ENCODE peak calls at places on chromosomes 1 and 21, in five cellular contexts. N is stromal cell of bone marrow; Y is neural progenitor cell; U is stimulated activated CD8-positive, alpha-beta memory T cell treated with anti-CD3 and anti-CD28 coated beads, Interleukin-4, amount 100 ng/mL, for 1 hour; X is ovary. R is an unnamed sample.

GRCh38 chr1:67159233-67159632 is 7.0 kb upstream of the IL23R start:
- DNase-seq in N (no peak), Y (no peak), U (no peak), X (no peak), R (no peak)

GRCh38 chr21:25409992-25410391 is 197.3 kb downstream of the MRPL39 start:
- DNase-seq in N (no peak), Y (no peak), U (no peak), X (no peak), R (no peak)

GRCh38 chr1:202194328-202194648 is 689 bp downstream of the LGR6 start:
- DNase-seq in N (no peak), Y (no peak), U (no peak), X (no peak), R (no peak)

GRCh38 chr1:225408249-225408648 is 19.6 kb downstream of the LBR start:
- DNase-seq in N (no peak), Y (no peak), U (no peak), X (no peak), R (no peak)

GRCh38 chr1:12296623-12297022 is 66.8 kb downstream of the VPS13D start:
- DNase-seq in N (peak; percentile 79), Y (no peak), U (no peak), X (no peak), R (no peak)

GRCh38 chr1:205986291-205986690 is 16.9 kb downstream of the RAB7B start:
- DNase-seq in N (no peak), Y (no peak), U (no peak), X (no peak), R (no peak)

GRCh38 chr1:232066521-232066920 is 439.9 kb downstream of the DISC1 start:
- DNase-seq in N (no peak), Y (no peak), U (no peak), X (no peak), R (no peak)

GRCh38 chr1:160070243-160071163 is 543 bp upstream of the KCNJ10 start:
- DNase-seq in N (peak; percentile 19), Y (peak; percentile 93), U (peak; percentile 58), X (peak; percentile 61), R (no peak)

GRCh38 chr1:89936694-89937093 is 58.2 kb upstream of the ZNF326 start:
- DNase-seq in N (no peak), Y (no peak), U (no peak), X (no peak), R (no peak)

GRCh38 chr1:175222296-175222938 is 29.8 kb upstream of the KIAA0040 start:
- DNase-seq in N (no peak), Y (no peak), U (no peak), X (no peak), R (no peak)

GRCh38 chr1:59142663-59143487 is 154.0 kb upstream of the FGGY start:
- DNase-seq in N (peak; percentile 83), Y (no peak), U (no peak), X (no peak), R (peak; percentile 14)

GRCh38 chr1:150072959-150073358 is 5.4 kb downstream of the VPS45 start:
- DNase-seq in N (no peak), Y (no peak), U (no peak), X (no peak), R (no peak)

GRCh38 chr1:22611530-22611947 is 24.9 kb upstream of the C1QA start:
- DNase-seq in N (peak; percentile 3), Y (peak; percentile 93), U (no peak), X (peak; percentile 44), R (no peak)

GRCh38 chr1:15621975-15622374 is 4.7 kb downstream of the DDI2 start:
- DNase-seq in N (no peak), Y (no peak), U (no peak), X (no peak), R (no peak)

GRCh38 chr1:230503741-230504140 is 77.6 kb upstream of the PGBD5 start:
- DNase-seq in N (no peak), Y (no peak), U (no peak), X (no peak), R (no peak)

GRCh38 chr1:66750578-66750977 is 1.7 kb upstream of the DYNLT5 start:
- DNase-seq in N (no peak), Y (no peak), U (no peak), X (no peak), R (no peak)

GRCh38 chr1:159775716-159776115 is 5.0 kb upstream of the DUSP23 start:
- DNase-seq in N (no peak), Y (no peak), U (no peak), X (no peak), R (no peak)

GRCh38 chr21:36543924-36544323 is 64.0 kb upstream of the CLDN14 start:
- DNase-seq in N (no peak), Y (no peak), U (no peak), X (no peak), R (no peak)

GRCh38 chr1:201530741-201531521 is 8.0 kb upstream of the NAV1 start:
- DNase-seq in N (peak; percentile 92), Y (peak; percentile 83), U (no peak), X (peak; percentile 82), R (peak; percentile 99)

GRCh38 chr1:47934243-47934805 is 62.9 kb downstream of the TRABD2B start:
- DNase-seq in N (peak; percentile 82), Y (peak; percentile 12), U (no peak), X (no peak), R (peak; percentile 58)

GRCh38 chr1:110135268-110136065 is 14.8 kb upstream of the SLC6A17 start:
- DNase-seq in N (no peak), Y (peak; percentile 22), U (no peak), X (no peak), R (no peak)